ENCODE peak calls at places on chromosomes 3 and 15, in seven cellular contexts. Z is NCI-H2081, L is A172, U is BE2C, H is kidney glomerular epithelial cell, Y is endothelial cell, C is LNCaP clone FGC. D is an unnamed sample.

GRCh38 chr15:97748576-97748975 is 211.9 kb upstream of the ARRDC4 start:
- DNase-seq in Z (no peak), L (no peak), U (no peak), H (no peak), Y (no peak), C (no peak), D (no peak)

GRCh38 chr3:186360779-186361178 is 1.3 kb downstream of the DGKG start:
- DNase-seq in Z (no peak), L (no peak), U (peak), H (no peak), Y (peak), C (no peak), D (no peak)

GRCh38 chr15:84647726-84648125 is 6.4 kb downstream of the WDR73 start:
- DNase-seq in Z (no peak), L (no peak), U (no peak), H (no peak), Y (no peak), C (no peak), D (no peak)

GRCh38 chr15:49199666-49200065 is 29.6 kb downstream of the GALK2 start:
- DNase-seq in Z (no peak), L (no peak), U (no peak), H (no peak), Y (no peak), C (no peak), D (no peak)

GRCh38 chr3:185770071-185770470 is 54.8 kb downstream of the IGF2BP2 start:
- DNase-seq in Z (no peak), L (no peak), U (no peak), H (no peak), Y (no peak), C (no peak), D (no peak)

GRCh38 chr3:194294199-194294887 is 56.8 kb downstream of the CPN2 start:
- DNase-seq in Z (peak), L (no peak), U (no peak), H (no peak), Y (no peak), C (no peak), D (no peak)

GRCh38 chr15:98395974-98396627 is 252.2 kb upstream of the IGF1R start:
- DNase-seq in Z (no peak), L (no peak), U (no peak), H (no peak), Y (no peak), C (no peak), D (no peak)

GRCh38 chr3:196327405-196327804 is 9.4 kb upstream of the DYNLT2B start:
- DNase-seq in Z (no peak), L (no peak), U (no peak), H (no peak), Y (no peak), C (no peak), D (no peak)

GRCh38 chr3:74862501-74862900 is 248.0 kb upstream of the CNTN3 start:
- DNase-seq in Z (peak), L (no peak), U (no peak), H (no peak), Y (no peak), C (no peak), D (no peak)

GRCh38 chr15:42914728-42915497 is 5.7 kb downstream of the TTBK2 start:
- DNase-seq in Z (no peak), L (peak), U (no peak), H (peak), Y (no peak), C (no peak), D (peak)

GRCh38 chr15:31151301-31152233 is 50.0 kb upstream of the TRPM1 start:
- DNase-seq in Z (no peak), L (no peak), U (no peak), H (no peak), Y (no peak), C (no peak), D (no peak)

GRCh38 chr15:50127255-50127777 is 8.3 kb upstream of the ATP8B4 start:
- DNase-seq in Z (no peak), L (no peak), U (no peak), H (no peak), Y (no peak), C (no peak), D (no peak)

GRCh38 chr3:62214850-62215249 is 158.5 kb downstream of the FEZF2 start:
- DNase-seq in Z (no peak), L (no peak), U (no peak), H (no peak), Y (no peak), C (no peak), D (no peak)

GRCh38 chr15:89828324-89829145 is 13.9 kb upstream of the ANPEP start:
- DNase-seq in Z (no peak), L (peak), U (no peak), H (peak), Y (no peak), C (peak), D (no peak)

GRCh38 chr15:52114656-52115055 is 2.1 kb upstream of the BCL2L10 start:
- DNase-seq in Z (peak), L (no peak), U (no peak), H (no peak), Y (no peak), C (no peak), D (peak)

GRCh38 chr3:181454451-181455027 is 257.2 kb upstream of the SOX2 start:
- DNase-seq in Z (peak), L (no peak), U (no peak), H (no peak), Y (no peak), C (no peak), D (no peak)

GRCh38 chr3:160016972-160017371 is 28.3 kb downstream of the IL12A start:
- DNase-seq in Z (no peak), L (peak), U (no peak), H (no peak), Y (no peak), C (no peak), D (no peak)

GRCh38 chr3:101123084-101123483 is 129.9 kb upstream of the ABI3BP start:
- DNase-seq in Z (no peak), L (no peak), U (no peak), H (no peak), Y (no peak), C (no peak), D (peak)

GRCh38 chr15:68371160-68371559 is 60.8 kb downstream of the ITGA11 start:
- DNase-seq in Z (no peak), L (no peak), U (no peak), H (no peak), Y (no peak), C (no peak), D (no peak)

GRCh38 chr3:13005301-13005700 is 67.9 kb downstream of the IQSEC1 start:
- DNase-seq in Z (no peak), L (no peak), U (no peak), H (no peak), Y (no peak), C (no peak), D (peak)

GRCh38 chr15:87672309-87672897 is 584.1 kb downstream of the NTRK3 start:
- DNase-seq in Z (no peak), L (peak), U (peak), H (peak), Y (peak), C (no peak), D (peak)

GRCh38 chr15:70775160-70775559 is 11.8 kb upstream of the UACA start:
- DNase-seq in Z (no peak), L (peak), U (no peak), H (peak), Y (no peak), C (no peak), D (no peak)